ENCODE peak calls at places on chromosome 21, in ten cellular contexts. V is heart left ventricle; P is cardiac fibroblast; G is neural crest cell; J is RWPE1; S is heart right ventricle; E is fibroblast of mammary gland; O is CD4-positive, alpha-beta T cell; U is brain microvascular endothelial cell; N is NB4. M is an unnamed sample.

GRCh38 chr21:38806153-38806941 is 618 bp downstream of the ETS2 start:
- DNase-seq in O (peak; percentile 9), E (no peak), G (peak; percentile 40), N (peak; percentile 55), V (peak; percentile 54), U (no peak), S (peak; percentile 32), J (no peak), P (no peak), M (no peak)

GRCh38 chr21:45377866-45378257 is 27.1 kb upstream of the COL18A1 start:
- DNase-seq in J (no peak), E (no peak), G (no peak), S (no peak), U (no peak), O (no peak), V (no peak), P (no peak), N (no peak), M (no peak)

GRCh38 chr21:40381111-40381510 is 465.8 kb downstream of the DSCAM start:
- DNase-seq in P (no peak), V (no peak), J (no peak), O (no peak), S (no peak), N (no peak), U (no peak), G (no peak), E (no peak), M (no peak)

GRCh38 chr21:44083631-44084291 is 23.4 kb upstream of the PWP2 start:
- DNase-seq in E (no peak), G (no peak), U (peak; percentile 9), N (no peak), O (peak; percentile 57), P (no peak), V (no peak), J (no peak), S (no peak), M (no peak)

GRCh38 chr21:45981154-45981606 is 390 bp upstream of the COL6A1 start:
- DNase-seq in J (peak; percentile 76), E (peak; percentile 86), V (peak; percentile 89), S (peak; percentile 85), O (peak; percentile 44), N (peak; percentile 86), G (peak; percentile 71), P (peak; percentile 95), U (peak; percentile 81), M (peak; percentile 93)

GRCh38 chr21:45864436-45864835 is 117.1 kb upstream of the COL6A1 start:
- DNase-seq in O (no peak), G (no peak), P (peak; percentile 33), V (no peak), U (no peak), N (no peak), J (no peak), S (no peak), E (peak; percentile 53), M (peak; percentile 38)

GRCh38 chr21:44353200-44353970 is at the start of gene TRPM2:
- DNase-seq in V (peak; percentile 70), N (peak; percentile 97), U (no peak), S (peak; percentile 64), G (no peak), E (peak; percentile 30), P (peak; percentile 43), O (peak; percentile 27), J (no peak), M (no peak)

GRCh38 chr21:45050786-45051489 is 23.4 kb upstream of the ADARB1 start:
- DNase-seq in N (no peak), J (no peak), U (peak; percentile 95), S (no peak), V (no peak), O (no peak), E (peak; percentile 72), G (no peak), P (peak; percentile 92), M (peak; percentile 91)

GRCh38 chr21:44427241-44428120 is 27.8 kb upstream of the LRRC3 start:
- DNase-seq in O (no peak), G (no peak), N (no peak), E (no peak), U (no peak), J (no peak), S (no peak), P (no peak), V (no peak), M (no peak)

GRCh38 chr21:16002872-16003466 is 273.2 kb downstream of the USP25 start:
- DNase-seq in O (no peak), J (peak; percentile 1), P (peak; percentile 51), G (no peak), S (no peak), V (no peak), E (peak; percentile 64), U (peak; percentile 10), N (peak; percentile 1), M (peak; percentile 52)
- TF ChIP-seq CTCF in O (no peak), J (peak; percentile 29), P (peak; percentile 40), G (peak; percentile 61), S (peak; percentile 41), V (peak; percentile 49), E (peak; percentile 71), U (peak; percentile 42), N (no peak), M (peak; percentile 53)

GRCh38 chr21:17513214-17514123 is 626 bp downstream of the CXADR start:
- DNase-seq in V (peak; percentile 33), J (peak; percentile 22), P (peak; percentile 36), S (no peak), U (peak; percentile 20), G (peak; percentile 27), N (no peak), O (no peak), E (peak; percentile 16), M (peak; percentile 55)

GRCh38 chr21:17506936-17507335 is 5.9 kb upstream of the CXADR start:
- DNase-seq in J (no peak), V (no peak), S (no peak), P (no peak), G (no peak), U (no peak), N (no peak), E (no peak), O (no peak), M (no peak)

GRCh38 chr21:17514124-17514481 is 1.3 kb downstream of the CXADR start:
- DNase-seq in S (no peak), O (no peak), U (peak; percentile 14), V (no peak), E (no peak), P (peak; percentile 8), N (no peak), J (peak; percentile 53), G (no peak), M (peak; percentile 22)

GRCh38 chr21:17512245-17513213 is at the start of gene CXADR:
- DNase-seq in E (no peak), U (no peak), P (peak; percentile 48), G (peak; percentile 70), V (peak; percentile 80), J (peak; percentile 84), N (no peak), S (peak; percentile 63), O (peak; percentile 75), M (peak; percentile 64)
- TF ChIP-seq CTCF in E (peak; percentile 29), U (peak; percentile 67), P (peak; percentile 45), G (peak; percentile 83), V (peak; percentile 56), J (peak; percentile 55), N (no peak), S (peak; percentile 48), O (peak; percentile 56), M (peak; percentile 58)

GRCh38 chr21:42669069-42669468 is 15.6 kb downstream of the PDE9A start:
- DNase-seq in V (no peak), P (peak; percentile 58), E (peak; percentile 42), N (no peak), U (no peak), O (no peak), S (no peak), G (no peak), J (no peak), M (no peak)
- TF ChIP-seq CTCF in V (peak; percentile 37), P (peak; percentile 29), E (peak; percentile 43), N (no peak), U (peak; percentile 2), O (no peak), S (peak; percentile 22), G (no peak), J (no peak), M (peak; percentile 2)

DNA sequence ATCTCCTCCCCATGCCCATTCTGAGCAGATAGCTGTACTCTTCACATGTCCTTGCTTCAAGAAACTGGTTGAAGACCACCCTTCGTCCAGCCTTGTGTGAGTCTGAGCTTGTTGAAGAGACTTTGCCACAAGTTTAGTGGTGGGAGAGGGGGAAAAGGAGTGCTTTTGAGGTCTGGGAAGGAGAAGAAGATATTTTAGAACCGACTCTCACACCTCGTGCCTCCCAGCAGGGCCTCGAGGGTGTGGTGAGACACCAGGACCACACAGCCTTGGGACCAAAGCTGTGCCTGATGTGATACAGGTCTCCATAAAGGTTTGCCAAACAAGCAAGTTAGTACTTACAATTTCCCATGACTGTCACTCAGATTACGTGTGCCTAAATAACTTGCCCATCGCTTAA is 201.8 kb downstream of the DYRK1A start:
- DNase-seq in P (no peak), U (no peak), J (no peak), N (no peak), V (no peak), E (no peak), O (no peak), S (no peak), G (no peak), M (no peak)
- TF ChIP-seq CTCF in P (no peak), U (no peak), J (no peak), N (no peak), V (no peak), E (no peak), O (no peak), S (no peak), G (no peak), M (no peak)

GRCh38 chr21:14382486-14382834 is 486 bp downstream of the HSPA13 start:
- DNase-seq in J (peak; percentile 26), U (peak; percentile 2), S (peak; percentile 8), N (no peak), O (no peak), E (peak; percentile 17), P (peak; percentile 19), V (peak; percentile 28), G (no peak), M (no peak)

DNA sequence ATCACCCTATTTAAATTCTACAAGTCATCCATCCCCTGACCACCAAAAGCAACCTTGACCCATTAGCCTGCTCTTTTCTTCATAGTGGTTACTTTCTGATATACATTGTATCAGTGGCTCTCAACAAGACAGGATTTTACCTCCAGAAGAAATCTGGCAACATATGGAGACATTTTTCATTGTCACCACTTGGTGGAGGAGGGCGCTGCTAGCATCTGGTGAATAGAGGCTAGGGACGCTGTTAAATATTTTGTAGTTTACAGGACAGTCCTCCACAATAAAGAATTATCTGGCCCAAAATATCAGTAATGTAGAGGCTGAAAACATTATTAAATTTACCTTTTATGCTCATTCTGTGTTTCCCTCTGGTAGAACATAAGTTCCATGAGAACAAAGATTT is 6.1 kb downstream of the HSPA13 start:
- DNase-seq in P (no peak), S (no peak), V (no peak), O (no peak), U (no peak), G (no peak), E (no peak), J (no peak), N (peak; percentile 6), M (no peak)
- TF ChIP-seq CTCF in P (no peak), S (no peak), V (no peak), O (no peak), U (peak; percentile 25), G (no peak), E (no peak), J (no peak), N (peak; percentile 3), M (no peak)

DNA sequence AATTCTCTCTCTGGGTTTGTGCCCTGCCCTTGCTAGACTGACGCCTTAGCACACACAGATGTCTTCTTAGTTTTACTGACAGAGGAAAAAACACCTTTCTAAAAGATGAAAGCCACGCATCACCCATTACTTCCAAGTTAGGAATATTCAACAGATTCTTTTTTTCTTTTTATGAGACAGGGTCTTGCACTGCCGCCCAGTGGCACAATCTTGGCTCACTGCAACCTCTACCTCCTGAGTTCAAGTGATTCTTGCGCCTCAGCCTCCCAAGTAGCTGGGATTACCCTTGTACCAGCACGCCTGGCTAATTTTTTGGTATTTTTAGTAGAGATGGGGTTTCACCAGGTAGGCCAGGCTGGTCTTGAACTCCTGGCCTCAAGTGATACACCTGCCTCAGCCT is 169.2 kb downstream of the APP start:
- DNase-seq in S (no peak), G (no peak), N (no peak), U (no peak), P (no peak), V (no peak), E (no peak), J (no peak), O (no peak), M (no peak)
- TF ChIP-seq CTCF in S (no peak), G (no peak), N (no peak), U (no peak), P (no peak), V (no peak), E (no peak), J (no peak), O (no peak), M (no peak)

M was measured in astrocyte of the spinal cord.